ENCODE peak calls at places on chromosomes 2 and 18, in six cellular contexts. I is germinal center; J is activated T-helper 1 cell treated with anti-CD3 and anti-CD28 coated beads, Interleukin-2, amount 50 U/mL, for 16 hours; M is spleen; U is lower leg skin; T is brain microvascular endothelial cell. L is an unnamed sample.
A peak's percentile ranks its signal among the peaks of the same experiment; 100 is the strongest.

GRCh38 chr2:231378028-231378722 is 17.3 kb upstream of the B3GNT7 start:
- DNase-seq in I (no peak), J (no peak), M (no peak), U (no peak), T (no peak), L (no peak)

GRCh38 chr18:23876921-23877320 is 137.6 kb upstream of the TTC39C start:
- DNase-seq in I (no peak), J (no peak), M (no peak), U (no peak), T (no peak), L (no peak)

GRCh38 chr18:59056706-59057492 is 82.8 kb upstream of the SEC11C start:
- DNase-seq in I (peak; percentile 55), J (peak; percentile 16), M (peak; percentile 90), U (peak; percentile 93), T (peak; percentile 59), L (peak; percentile 54)

GRCh38 chr2:48693066-48693465 is 62.5 kb downstream of the LHCGR start:
- DNase-seq in I (no peak), J (no peak), M (no peak), U (no peak), T (no peak), L (peak; percentile 39)

GRCh38 chr2:128487650-128488387 is 169.2 kb upstream of the HS6ST1 start:
- DNase-seq in I (no peak), J (no peak), M (no peak), U (no peak), T (no peak), L (no peak)

GRCh38 chr2:238060096-238060541 is 682 bp upstream of the SCLY start:
- DNase-seq in I (no peak), J (no peak), M (no peak), U (no peak), T (peak; percentile 6), L (no peak)

GRCh38 chr18:30450927-30451326 is 591.6 kb downstream of the DSC3 start:
- DNase-seq in I (no peak), J (no peak), M (no peak), U (no peak), T (no peak), L (no peak)

GRCh38 chr2:120014231-120014990 is 1.5 kb downstream of the EPB41L5 start:
- DNase-seq in I (no peak), J (no peak), M (no peak), U (no peak), T (no peak), L (peak; percentile 25)

GRCh38 chr2:69358914-69359313 is 28.1 kb downstream of the GFPT1 start:
- DNase-seq in I (no peak), J (no peak), M (no peak), U (no peak), T (no peak), L (no peak)

GRCh38 chr2:101518470-101519172 is 43.7 kb upstream of the RFX8 start:
- DNase-seq in I (no peak), J (no peak), M (no peak), U (no peak), T (peak; percentile 52), L (peak; percentile 57)

GRCh38 chr18:58865714-58866113 is 1.0 kb downstream of the ZNF532 start:
- DNase-seq in I (no peak), J (no peak), M (no peak), U (no peak), T (no peak), L (peak; percentile 53)

GRCh38 chr2:218400167-218400929 is 680 bp downstream of the CTDSP1 start:
- DNase-seq in I (peak; percentile 49), J (no peak), M (peak; percentile 91), U (peak; percentile 90), T (no peak), L (peak; percentile 12)